ENCODE peak calls at places on chromosomes 6 and 20, in five cellular contexts. V, L, S, Q and C are unnamed samples. For H3K27me3, the result is how much of the 10 kb centered on the place peaks cover.

GRCh38 chr6:9659848-9660247 is 755.0 kb downstream of the TFAP2A start:
- DNase-seq in V (no peak), L (no peak), S (no peak), Q (no peak), C (no peak)

GRCh38 chr6:127188752-127189151 is 70.3 kb downstream of the RSPO3 start:
- DNase-seq in V (no peak), L (no peak), S (no peak), Q (no peak), C (no peak)

GRCh38 chr20:5835234-5835845 is 85.1 kb downstream of the SHLD1 start:
- DNase-seq in V (peak), L (peak), S (peak), Q (no peak), C (no peak)

GRCh38 chr20:2763186-2763585 is 37.2 kb downstream of the CPXM1 start:
- DNase-seq in V (no peak), L (no peak), S (no peak), Q (no peak), C (no peak)

GRCh38 chr20:58614366-58614765 is 36.7 kb upstream of the STX16 start:
- DNase-seq in V (no peak), L (no peak), S (no peak), Q (no peak), C (no peak)

GRCh38 chr6:153231048-153231635 is 100.1 kb upstream of the RGS17 start:
- DNase-seq in V (peak), L (peak), S (peak), Q (peak), C (no peak)

GRCh38 chr6:31805939-31806469 is 762 bp downstream of the LSM2 start:
- DNase-seq in V (no peak), L (no peak), S (no peak), Q (no peak), C (no peak)

GRCh38 chr6:85452441-85452881 is 2.6 kb downstream of the NT5E start:
- DNase-seq in V (no peak), L (peak), S (peak), Q (no peak), C (peak)

GRCh38 chr6:30689985-30690384 is 799 bp downstream of the NRM start:
- DNase-seq in V (no peak), L (no peak), S (no peak), Q (no peak), C (no peak)

GRCh38 chr6:93721386-93722048 is 302.2 kb upstream of the EPHA7 start:
- DNase-seq in V (no peak), L (peak), S (no peak), Q (peak), C (no peak)

GRCh38 chr20:14996883-14997672 is 659.7 kb upstream of the FLRT3 start:
- DNase-seq in V (no peak), L (peak), S (no peak), Q (no peak), C (no peak)

GRCh38 chr20:37229300-37229699 is 32.3 kb downstream of the GHRH start:
- DNase-seq in V (no peak), L (no peak), S (no peak), Q (no peak), C (no peak)

GRCh38 chr6:99905209-99906106 is 88.6 kb downstream of the MCHR2 start:
- DNase-seq in V (peak), L (peak), S (peak), Q (peak), C (peak)

GRCh38 chr6:33118525-33119123 is 42.8 kb downstream of the HLA-DPB1 start:
- DNase-seq in V (no peak), L (peak), S (peak), Q (peak), C (no peak)

GRCh38 chr20:2874456-2874855 is 1.2 kb downstream of the PTPRA start:
- DNase-seq in V (no peak), L (no peak), S (peak), Q (no peak), C (no peak)

GRCh38 chr6:37204014-37204751 is 34.2 kb downstream of the PIM1 start:
- DNase-seq in V (no peak), L (no peak), S (peak), Q (peak), C (no peak)

GRCh38 chr6:110385458-110385863 is 27.3 kb upstream of the METTL24 start:
- DNase-seq in V (no peak), L (no peak), S (no peak), Q (no peak), C (no peak)

GRCh38 chr6:41547799-41548097 is 1.6 kb downstream of the FOXP4 start:
- DNase-seq in V (no peak), L (no peak), S (no peak), Q (peak), C (no peak)

GRCh38 chr6:31765910-31766794 is 3.7 kb downstream of the SAPCD1 start:
- DNase-seq in V (peak), L (no peak), S (no peak), Q (no peak), C (no peak)

GRCh38 chr20:32336918-32337347 is 21.2 kb upstream of the ASXL1 start:
- DNase-seq in V (no peak), L (no peak), S (peak), Q (peak), C (no peak)

GRCh38 chr6:164897523-164898094 is 411.8 kb downstream of the C6orf118 start:
- DNase-seq in V (no peak), L (no peak), S (no peak), Q (no peak), C (no peak)

GRCh38 chr6:42316390-42316970 is 98.8 kb upstream of the MRPS10 start:
- DNase-seq in V (no peak), L (peak), S (peak), Q (peak), C (no peak)

GRCh38 chr20:9302073-9302425 is 212.3 kb upstream of the LAMP5 start:
- DNase-seq in V (no peak), L (no peak), S (no peak), Q (no peak), C (no peak)

GRCh38 chr20:18024606-18025127 is 33.0 kb downstream of the OVOL2 start:
- DNase-seq in V (no peak), L (no peak), S (no peak), Q (no peak), C (no peak)

GRCh38 chr6:4780360-4780812 is 4.2 kb downstream of the CDYL start:
- DNase-seq in V (no peak), L (peak), S (peak), Q (no peak), C (no peak)

GRCh38 chr6:154974485-154975149 is 20.5 kb upstream of the TIAM2 start:
- DNase-seq in V (no peak), L (no peak), S (no peak), Q (no peak), C (no peak)
- TF ChIP-seq CTCF in V (peak), L (peak), S (no peak), Q (no peak), C (no peak)

GRCh38 chr20:61916318-61916891 is 149.3 kb downstream of the TAF4 start:
- DNase-seq in V (no peak), L (no peak), S (no peak), Q (no peak), C (no peak)

GRCh38 chr20:61912665-61913422 is 152.8 kb downstream of the TAF4 start:
- DNase-seq in V (no peak), L (no peak), S (no peak), Q (no peak), C (no peak)

GRCh38 chr20:61911824-61912223 is 153.9 kb downstream of the TAF4 start:
- DNase-seq in V (no peak), L (no peak), S (no peak), Q (no peak), C (no peak)

GRCh38 chr20:61915101-61915500 is 150.6 kb downstream of the TAF4 start:
- DNase-seq in V (no peak), L (no peak), S (no peak), Q (no peak), C (no peak)

GRCh38 chr20:61913423-61914225 is 152.1 kb downstream of the TAF4 start:
- DNase-seq in V (no peak), L (no peak), S (no peak), Q (no peak), C (no peak)
- H3K27me3 ChIP-seq in V (under half), L (under half), S (under half), Q (under half), C (under half)

GRCh38 chr6:132792510-132792909 is 5.9 kb downstream of the SLC18B1 start:
- DNase-seq in V (no peak), L (no peak), S (no peak), Q (no peak), C (no peak)

GRCh38 chr6:132798820-132799538 is 542 bp upstream of the SLC18B1 start:
- DNase-seq in V (peak), L (peak), S (peak), Q (peak), C (no peak)

DNA sequence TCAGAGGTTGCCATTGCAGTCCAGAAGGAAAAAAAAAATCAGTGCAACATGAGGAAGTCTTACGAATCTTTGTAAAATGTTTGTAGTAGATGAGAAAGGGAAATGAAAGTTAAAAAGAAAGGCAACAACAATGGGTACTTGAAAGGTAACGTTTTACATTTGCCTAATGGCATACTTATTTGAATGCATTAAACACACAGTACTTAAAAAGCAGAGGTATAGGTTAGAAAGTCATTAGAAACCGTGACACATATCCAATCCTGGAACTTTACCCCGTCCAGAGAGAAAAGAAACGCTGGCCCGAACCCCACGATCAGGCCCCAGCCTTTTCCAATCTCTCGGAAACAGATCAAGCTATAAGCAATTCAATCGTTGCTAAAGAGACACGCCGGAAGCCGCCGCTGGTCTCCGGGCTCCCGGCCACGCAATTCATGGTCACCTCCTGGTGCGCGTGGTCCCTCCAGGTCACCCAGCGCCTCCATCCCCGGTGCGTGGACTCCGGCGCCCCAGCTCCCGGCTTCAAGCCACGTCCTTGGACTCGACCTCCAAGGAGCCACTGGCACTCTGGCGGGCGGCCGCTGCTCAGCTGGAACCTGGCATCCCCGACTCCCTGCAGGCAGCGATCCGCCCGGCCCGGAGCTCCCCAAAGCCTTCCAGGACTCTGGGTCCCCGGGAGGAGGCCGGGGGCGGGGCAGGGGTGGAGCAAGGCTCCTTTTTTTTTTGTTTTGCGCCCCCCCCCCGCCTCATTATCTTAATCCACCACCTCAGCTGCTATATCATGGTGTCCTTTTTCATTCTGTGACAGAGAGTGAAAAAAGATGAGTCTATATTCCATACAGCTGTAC is at the start of gene SLC18B1:
- DNase-seq in V (peak), L (peak), S (peak), Q (peak), C (no peak)
- H3K4me3 ChIP-seq in V (peak), L (peak), S (peak), Q (peak), C (peak)

DNA sequence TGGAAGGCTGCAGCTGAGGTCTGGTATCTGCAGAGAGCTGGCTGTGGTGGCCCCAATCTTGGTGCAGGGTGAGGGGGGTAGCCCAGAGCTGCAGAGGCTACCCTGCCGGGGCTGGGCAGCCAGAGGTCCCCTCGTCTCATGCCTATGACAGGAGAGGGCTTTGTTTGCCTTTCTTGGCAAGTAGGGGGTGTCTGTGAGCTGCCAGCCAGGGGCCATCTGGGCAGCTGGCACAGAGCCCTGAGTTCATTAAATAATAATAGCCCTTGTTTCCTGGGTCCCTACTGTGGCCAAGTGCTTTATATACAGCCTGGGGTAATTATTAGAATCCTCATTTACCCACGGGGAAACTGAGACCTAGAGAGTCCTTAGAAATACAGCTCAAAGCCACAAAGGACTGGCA is 66.6 kb downstream of the EZR start:
- DNase-seq in V (peak), L (no peak), S (no peak), Q (no peak), C (no peak)
- TF ChIP-seq CTCF in V (peak), L (peak), S (no peak), Q (peak), C (peak)

DNA sequence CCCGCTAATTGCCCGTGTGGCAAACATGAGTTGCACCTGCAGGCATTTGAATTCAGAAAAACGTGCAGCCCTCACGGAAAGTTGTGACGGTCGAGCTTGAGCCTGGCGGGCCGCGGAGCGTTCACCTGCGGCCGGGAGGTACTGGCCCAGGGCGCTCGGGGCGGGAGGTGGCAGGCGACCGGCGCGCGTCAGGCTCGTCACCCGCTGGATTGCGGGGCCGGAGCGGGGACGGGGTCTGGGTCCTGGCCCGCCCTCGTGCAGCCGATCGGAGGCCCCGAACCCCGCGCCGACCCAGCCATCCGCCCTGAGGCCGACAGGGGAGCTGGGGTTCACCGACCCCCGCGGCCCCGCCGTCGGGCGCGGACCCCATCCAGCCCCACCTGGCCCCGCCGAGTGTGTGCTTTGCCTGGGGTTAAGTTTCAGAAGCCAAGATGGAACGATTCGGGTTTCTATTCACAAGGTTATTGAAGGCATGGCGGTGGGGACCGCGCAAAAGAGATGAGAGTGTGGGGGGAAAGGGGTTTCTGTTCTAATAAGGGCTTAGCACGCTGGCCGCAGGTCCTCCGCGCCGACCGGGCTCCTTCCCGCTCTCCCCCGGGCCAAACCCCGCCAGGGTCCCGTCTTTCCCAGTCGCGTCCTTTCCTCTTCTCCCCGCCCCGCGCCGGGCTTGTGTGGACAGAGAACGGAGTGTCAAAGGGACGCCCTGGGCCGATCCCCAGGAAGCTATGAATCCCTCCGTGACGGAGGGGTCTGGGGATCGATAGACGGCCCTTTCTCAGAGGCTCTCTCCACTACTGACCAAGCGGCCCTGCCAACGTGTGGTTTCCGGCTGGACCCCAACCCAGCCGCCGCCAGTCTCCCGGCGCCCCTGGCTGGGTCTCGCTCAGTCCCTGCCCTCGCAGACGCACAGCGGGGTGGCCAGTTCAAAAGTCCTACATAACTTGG is 1.6 kb upstream of the HEY2 start:
- DNase-seq in V (peak), L (no peak), S (no peak), Q (peak), C (no peak)
- H3K27me3 ChIP-seq in V (half or more), L (under half), S (half or more), Q (half or more), C (under half)

DNA sequence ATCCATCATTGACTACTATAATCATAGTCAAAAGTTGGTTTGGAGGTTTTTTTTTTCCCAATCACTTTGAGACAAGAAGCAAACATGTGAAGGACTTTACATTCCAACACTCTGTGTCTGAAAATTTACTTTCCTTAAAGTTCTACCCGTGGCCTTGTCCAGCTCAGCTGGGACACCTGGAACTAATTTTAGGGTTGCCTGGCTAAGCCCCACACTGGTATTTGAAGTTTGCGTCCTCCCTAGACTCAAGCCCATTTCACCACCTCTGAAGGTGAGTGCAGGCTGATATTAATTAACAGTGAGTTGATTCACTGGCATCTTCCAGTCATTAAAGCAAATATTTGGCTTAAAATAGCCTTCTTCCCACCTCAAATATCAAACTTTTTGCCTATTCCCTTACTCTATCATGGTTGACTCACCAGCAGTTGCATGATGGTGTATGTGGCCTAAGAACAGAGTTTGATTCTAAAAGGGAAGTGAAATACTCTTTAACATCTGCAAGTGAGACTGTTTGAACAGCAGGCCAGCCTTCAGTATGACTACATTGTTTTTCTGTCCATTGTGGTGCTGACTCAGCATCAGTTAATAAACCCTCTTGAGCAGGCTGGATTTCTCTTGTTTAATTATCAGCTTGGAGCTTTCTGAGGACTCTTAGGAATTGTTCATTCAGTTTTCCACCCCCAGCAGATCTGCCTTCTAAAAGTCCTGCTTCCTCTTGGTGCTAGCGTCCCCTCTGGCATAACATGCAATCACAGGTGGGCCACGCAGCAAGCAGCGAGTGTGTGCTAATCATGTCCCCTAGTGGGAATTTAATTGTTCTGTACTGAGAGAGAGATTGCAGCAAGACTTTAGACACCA is 1.8 kb upstream of the PRDM1 start:
- DNase-seq in V (peak), L (peak), S (peak), Q (peak), C (no peak)
- H3K4me3 ChIP-seq in V (no peak), L (no peak), S (no peak), Q (no peak), C (no peak)

GRCh38 chr6:15254074-15254975 is 8.5 kb downstream of the JARID2 start:
- DNase-seq in V (peak), L (peak), S (no peak), Q (no peak), C (no peak)
- TF ChIP-seq CTCF in V (peak), L (peak), S (peak), Q (peak), C (no peak)